ENCODE peak calls at places on chromosomes 3 and 15, in four cellular contexts. L is RWPE1, I is esophagus squamous epithelium, O is A549. H is an unnamed sample.

GRCh38 chr3:140432176-140432753 is 245.6 kb upstream of the TRIM42 start:
- DNase-seq in O (no peak), I (no peak), L (no peak), H (no peak)

GRCh38 chr3:18446067-18446793 is 21.1 kb upstream of the SATB1 start:
- DNase-seq in L (no peak), I (no peak), O (no peak), H (no peak)

GRCh38 chr3:52520141-52520667 is 13.5 kb downstream of the NT5DC2 start:
- DNase-seq in L (no peak), I (no peak), O (no peak), H (no peak)

GRCh38 chr3:171092467-171092911 is 66.0 kb upstream of the SLC2A2 start:
- DNase-seq in O (no peak), L (no peak), I (no peak), H (no peak)

GRCh38 chr15:90211440-90212168 is 10.5 kb downstream of the SEMA4B start:
- DNase-seq in I (no peak), O (peak; percentile 88), L (peak; percentile 98), H (no peak)

GRCh38 chr15:81410318-81410753 is 36.3 kb upstream of the TMC3 start:
- DNase-seq in I (no peak), O (peak; percentile 73), L (peak; percentile 65), H (peak; percentile 75)

GRCh38 chr15:88202231-88202630 is 54.3 kb downstream of the NTRK3 start:
- DNase-seq in L (no peak), I (no peak), O (no peak), H (no peak)

GRCh38 chr3:72186485-72186864 is 401.5 kb upstream of the PROK2 start:
- DNase-seq in L (peak; percentile 8), I (no peak), O (no peak), H (no peak)

GRCh38 chr15:88061452-88061851 is 195.1 kb downstream of the NTRK3 start:
- DNase-seq in O (no peak), I (no peak), L (no peak), H (no peak)

GRCh38 chr15:98951493-98952320 is 55.9 kb downstream of the PGPEP1L start:
- DNase-seq in L (no peak), O (no peak), I (no peak), H (no peak)

GRCh38 chr3:64856953-64857516 is 169.2 kb upstream of the ADAMTS9 start:
- DNase-seq in O (no peak), I (no peak), L (no peak), H (no peak)

GRCh38 chr3:196988241-196989029 is 19.8 kb upstream of the PIGZ start:
- DNase-seq in L (no peak), I (no peak), O (peak; percentile 44), H (peak; percentile 68)

GRCh38 chr15:52093539-52094502 is 18.8 kb downstream of the BCL2L10 start:
- DNase-seq in L (peak; percentile 93), O (peak; percentile 86), I (no peak), H (no peak)

GRCh38 chr15:98866503-98866902 is 141.1 kb downstream of the PGPEP1L start:
- DNase-seq in I (no peak), O (peak; percentile 77), L (no peak), H (no peak)

GRCh38 chr15:26323564-26323963 is 449.3 kb downstream of the GABRB3 start:
- DNase-seq in L (no peak), O (no peak), I (no peak), H (no peak)

GRCh38 chr3:38311474-38311873 is 29.4 kb downstream of the SLC22A14 start:
- DNase-seq in O (no peak), I (no peak), L (no peak), H (no peak)

GRCh38 chr3:177830411-177830849 is 633.1 kb upstream of the TBL1XR1 start:
- DNase-seq in O (no peak), I (no peak), L (peak; percentile 34), H (no peak)

GRCh38 chr15:57706405-57707209 is at the start of gene POLR2M:
- DNase-seq in L (peak; percentile 97), I (peak; percentile 71), O (peak; percentile 97), H (peak; percentile 90)

GRCh38 chr15:99071091-99071680 is 33.7 kb upstream of the SYNM start:
- DNase-seq in I (no peak), L (no peak), O (no peak), H (no peak)

GRCh38 chr15:77064118-77064517 is 6.8 kb downstream of the TSPAN3 start:
- DNase-seq in I (no peak), L (no peak), O (no peak), H (no peak)

GRCh38 chr15:38474155-38474757 is 20.3 kb downstream of the FAM98B start:
- DNase-seq in O (peak; percentile 61), I (no peak), L (peak; percentile 22), H (no peak)

GRCh38 chr3:119322523-119323400 is 28.6 kb downstream of the ARHGAP31 start:
- DNase-seq in O (peak; percentile 79), L (peak; percentile 36), I (peak; percentile 55), H (peak; percentile 83)

GRCh38 chr3:143294183-143294582 is 174.6 kb downstream of the CHST2 start:
- DNase-seq in L (no peak), I (no peak), O (no peak), H (no peak)

GRCh38 chr3:133643611-133644010 is 18.1 kb downstream of the TOPBP1 start:
- DNase-seq in I (no peak), O (no peak), L (no peak), H (no peak)

GRCh38 chr15:69713726-69714559 is 261.3 kb downstream of the RPLP1 start:
- DNase-seq in O (no peak), I (no peak), L (no peak), H (no peak)

GRCh38 chr15:28273468-28273867 is 48.5 kb downstream of the HERC2 start:
- DNase-seq in O (peak; percentile 19), I (no peak), L (no peak), H (peak; percentile 44)

GRCh38 chr3:128489860-128490649 is 2.9 kb downstream of the GATA2 start:
- DNase-seq in O (no peak), L (no peak), I (no peak), H (peak; percentile 71)
- H3K27ac ChIP-seq in O (peak overlapping the region; percentile 84), L (peak overlapping the region; percentile 62), I (peak overlapping the region; percentile 76), H (no peak overlapping the region)

GRCh38 chr3:122092460-122093165 is 37.5 kb downstream of the CD86 start:
- DNase-seq in I (no peak), L (peak; percentile 45), O (peak; percentile 12), H (peak; percentile 41)
- TF ChIP-seq CTCF in I (peak; percentile 80), L (no peak), O (no peak), H (peak; percentile 64)

DNA sequence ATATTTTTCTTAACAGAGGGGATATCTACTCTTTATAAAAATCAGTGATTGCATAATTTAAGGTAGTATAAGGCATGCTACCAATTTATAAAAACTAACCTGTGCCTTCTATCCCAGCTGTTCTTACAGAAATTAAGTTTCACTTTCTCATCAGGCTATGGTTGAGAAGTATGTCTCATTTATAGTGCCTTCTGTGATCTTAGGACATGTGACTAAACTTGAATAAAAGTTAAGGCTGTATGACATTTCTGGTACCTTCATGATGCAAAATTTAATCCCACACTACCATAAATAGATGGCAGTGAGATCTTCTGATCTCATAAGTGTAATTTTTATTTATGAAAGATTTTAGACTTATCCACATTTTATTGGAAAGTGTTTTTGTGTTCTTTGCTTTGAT is 12.6 kb downstream of the TIPARP start:
- DNase-seq in I (no peak), L (no peak), O (no peak), H (no peak)
- H3K27ac ChIP-seq in I (peak overlapping the region; percentile 11), L (no peak overlapping the region), O (no peak overlapping the region), H (no peak overlapping the region)

GRCh38 chr3:107939621-107940236 is 151.1 kb downstream of the CD47 start:
- DNase-seq in L (no peak), I (no peak), O (no peak), H (no peak)

GRCh38 chr3:107934808-107935207 is 156.0 kb downstream of the CD47 start:
- DNase-seq in L (no peak), I (no peak), O (no peak), H (no peak)

GRCh38 chr3:107933450-107933849 is 157.4 kb downstream of the CD47 start:
- DNase-seq in L (no peak), I (no peak), O (no peak), H (no peak)

GRCh38 chr3:107942244-107942643 is 148.6 kb downstream of the CD47 start:
- DNase-seq in O (no peak), L (peak; percentile 45), I (no peak), H (no peak)

GRCh38 chr3:107938128-107938527 is 152.7 kb downstream of the CD47 start:
- DNase-seq in L (peak; percentile 22), I (no peak), O (peak; percentile 29), H (peak; percentile 33)
- TF ChIP-seq CTCF in L (no peak), I (peak; percentile 68), O (peak; percentile 49), H (peak; percentile 70)

DNA sequence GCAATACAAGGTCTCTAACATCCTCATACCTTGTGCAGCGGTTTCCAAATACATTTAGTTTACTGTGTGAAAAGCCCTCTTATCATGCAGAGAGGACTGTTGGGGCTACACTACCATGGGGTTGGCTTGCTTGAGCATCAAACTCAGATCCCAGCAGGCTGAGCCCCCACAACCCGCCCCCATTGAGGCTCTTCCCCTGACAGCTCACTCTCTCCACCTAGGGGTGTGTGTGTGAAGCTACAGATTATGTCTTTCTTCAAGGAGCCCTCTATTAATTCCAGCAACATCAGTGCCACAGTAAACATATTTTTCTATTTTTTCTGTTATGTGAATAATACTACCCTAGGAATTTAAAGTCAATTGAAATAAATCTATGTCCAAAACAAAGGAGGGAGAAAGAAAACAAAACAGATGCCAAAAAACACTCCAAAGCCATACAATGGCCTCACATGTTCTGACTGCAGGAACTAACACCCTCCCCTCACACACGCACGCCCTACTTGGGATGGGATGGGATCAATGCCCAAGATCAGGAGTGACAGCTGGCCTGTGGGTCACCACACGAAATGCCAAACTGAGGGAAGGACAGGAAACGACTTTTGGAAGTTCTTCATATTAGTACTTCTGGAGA is 14.7 kb downstream of the TM4SF4 start:
- DNase-seq in I (no peak), L (no peak), O (peak; percentile 46), H (peak; percentile 52)
- H3K27ac ChIP-seq in I (no peak overlapping the region), L (no peak overlapping the region), O (peak overlapping the region; percentile 12), H (no peak overlapping the region)

GRCh38 chr3:39541917-39542329 is 74.4 kb downstream of the MOBP start:
- DNase-seq in O (peak; percentile 13), L (peak; percentile 6), I (no peak), H (no peak)
- TF ChIP-seq CTCF in O (peak; percentile 77), L (peak; percentile 73), I (peak; percentile 55), H (peak; percentile 85)

DNA sequence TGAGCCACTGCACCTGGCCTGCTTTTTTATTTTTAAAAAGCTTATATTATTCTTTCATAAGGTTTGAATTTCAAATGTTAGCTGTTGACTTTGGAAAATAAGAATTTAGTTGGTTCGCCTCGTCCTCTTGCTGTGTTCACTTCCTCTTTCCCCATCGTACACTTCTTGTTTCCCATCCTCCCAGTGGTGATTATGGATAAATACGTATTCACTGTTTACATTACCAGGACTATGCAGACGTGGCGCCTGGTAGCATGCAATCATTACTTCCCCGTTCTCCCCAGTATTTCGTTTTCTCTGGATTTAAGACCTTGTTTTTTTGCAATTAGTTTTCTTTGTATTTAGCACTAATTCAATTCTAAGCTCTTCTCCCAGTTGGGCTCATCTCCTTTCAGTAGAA is 70.1 kb downstream of the LMLN start:
- DNase-seq in O (no peak), L (no peak), I (no peak), H (no peak)
- H3K27ac ChIP-seq in O (no peak overlapping the region), L (no peak overlapping the region), I (no peak overlapping the region), H (no peak overlapping the region)

GRCh38 chr3:189144645-189145044 is 27.1 kb upstream of the TPRG1 start:
- DNase-seq in O (peak; percentile 47), I (no peak), L (peak; percentile 30), H (no peak)
- TF ChIP-seq CTCF in O (peak; percentile 35), I (peak; percentile 48), L (peak; percentile 71), H (no peak)